ENCODE peak calls at places on chromosomes 4 and X, in nine cellular contexts. T is Right ventricle myocardium inferior, W is fibroblast of lung, F is NCI-H1105, Q is heart right ventricle, R is lower leg skin, C is NCI-H460, P is psoas muscle, M is HEK293T. E is an unnamed sample.

GRCh38 chr4:6364581-6364980 is 94.9 kb downstream of the WFS1 start:
- DNase-seq in T (peak; percentile 17), W (no peak), F (no peak), Q (no peak), R (no peak), C (no peak), P (no peak), M (no peak), E (no peak)

GRCh38 chr4:171857302-171858005 is 44.2 kb downstream of the GALNTL6 start:
- DNase-seq in T (no peak), W (peak; percentile 57), F (no peak), Q (no peak), R (no peak), C (no peak), P (no peak), M (no peak), E (no peak)

GRCh38 chrX:20712811-20713210 is 446.1 kb upstream of the RPS6KA3 start:
- DNase-seq in T (no peak), W (peak; percentile 3), F (no peak), Q (no peak), R (no peak), C (no peak), P (no peak), M (no peak), E (no peak)

GRCh38 chr4:25180524-25181131 is 20.4 kb upstream of the SEPSECS start:
- DNase-seq in T (no peak), W (peak; percentile 27), F (no peak), Q (no peak), R (no peak), C (peak; percentile 42), P (no peak), M (peak; percentile 28), E (peak; percentile 40)

GRCh38 chr4:98485816-98486355 is 172.5 kb downstream of the TSPAN5 start:
- DNase-seq in T (no peak), W (no peak), F (no peak), Q (no peak), R (peak; percentile 4), C (no peak), P (no peak), M (no peak), E (no peak)

GRCh38 chr4:137531951-137532868 is at the start of gene PCDH18:
- DNase-seq in T (peak; percentile 89), W (peak; percentile 97), F (no peak), Q (peak; percentile 92), R (peak; percentile 97), C (peak; percentile 30), P (peak; percentile 91), M (peak; percentile 64), E (peak; percentile 97)

GRCh38 chr4:67576538-67576937 is 18.0 kb downstream of the STAP1 start:
- DNase-seq in T (no peak), W (no peak), F (no peak), Q (no peak), R (no peak), C (no peak), P (no peak), M (no peak), E (no peak)

GRCh38 chrX:123489011-123489410 is 243.8 kb downstream of the THOC2 start:
- DNase-seq in T (no peak), W (peak; percentile 8), F (no peak), Q (no peak), R (no peak), C (no peak), P (no peak), M (no peak), E (no peak)

GRCh38 chr4:184596617-184597185 is 52.5 kb downstream of the CASP3 start:
- DNase-seq in T (no peak), W (no peak), F (no peak), Q (no peak), R (no peak), C (no peak), P (no peak), M (no peak), E (no peak)

GRCh38 chr4:4602468-4602867 is 60.6 kb upstream of the STX18 start:
- DNase-seq in T (no peak), W (no peak), F (no peak), Q (no peak), R (no peak), C (no peak), P (no peak), M (no peak), E (no peak)

GRCh38 chrX:123436512-123436911 is 252.4 kb downstream of the GRIA3 start:
- DNase-seq in T (no peak), W (no peak), F (no peak), Q (no peak), R (no peak), C (no peak), P (no peak), M (no peak), E (no peak)

GRCh38 chr4:148116971-148117370 is 325.2 kb downstream of the NR3C2 start:
- DNase-seq in T (no peak), W (no peak), F (no peak), Q (no peak), R (no peak), C (no peak), P (no peak), M (no peak), E (no peak)

GRCh38 chrX:129462707-129463106 is 60.6 kb downstream of the SMARCA1 start:
- DNase-seq in T (no peak), W (no peak), F (no peak), Q (no peak), R (no peak), C (peak; percentile 1), P (no peak), M (no peak), E (no peak)

GRCh38 chrX:71095971-71096701 is 485 bp downstream of the FOXO4 start:
- DNase-seq in T (no peak), W (peak; percentile 47), F (peak; percentile 21), Q (no peak), R (no peak), C (no peak), P (no peak), M (no peak), E (peak; percentile 50)

GRCh38 chr4:82017680-82018079 is 356.1 kb downstream of the HNRNPD start:
- DNase-seq in T (no peak), W (peak; percentile 13), F (no peak), Q (no peak), R (no peak), C (peak; percentile 29), P (no peak), M (peak; percentile 26), E (peak; percentile 30)

GRCh38 chr4:176359590-176359989 is 39.8 kb downstream of the SPCS3 start:
- DNase-seq in T (no peak), W (peak; percentile 68), F (no peak), Q (no peak), R (no peak), C (no peak), P (no peak), M (no peak), E (no peak)

GRCh38 chr4:140673729-140674128 is 82.5 kb downstream of the TBC1D9 start:
- DNase-seq in T (no peak), W (peak; percentile 49), F (no peak), Q (no peak), R (no peak), C (no peak), P (no peak), M (no peak), E (no peak)

E was measured in myocyte.